ENCODE peak calls at places on chromosome 9, in seven cellular contexts. One of them, this sample, is unnamed. For H3K27me3 and H3K4me1, the result is how much of the 10 kb centered on the place peaks cover.

GRCh38 chr9:127838375-127839078 is 15.9 kb downstream of the ENG start:
- DNase-seq in cardiac muscle cell: no peak
- DNase-seq in H9: no peak
- DNase-seq in upper lobe of right lung: peak
- DNase-seq in GM23338: no peak
- DNase-seq in CD8-positive, alpha-beta T cell: no peak
- DNase-seq in astrocyte: peak
- DNase-seq in this sample: peak

GRCh38 chr9:75892168-75892901 is 1.9 kb downstream of the PCSK5 start:
- DNase-seq in cardiac muscle cell: peak
- DNase-seq in H9: peak
- DNase-seq in upper lobe of right lung: peak
- DNase-seq in GM23338: peak
- DNase-seq in CD8-positive, alpha-beta T cell: no peak
- DNase-seq in astrocyte: no peak
- DNase-seq in this sample: no peak

GRCh38 chr9:94472766-94473165 is 82.1 kb upstream of the PCAT7 start:
- DNase-seq in cardiac muscle cell: no peak
- DNase-seq in H9: no peak
- DNase-seq in upper lobe of right lung: no peak
- DNase-seq in GM23338: no peak
- DNase-seq in CD8-positive, alpha-beta T cell: no peak
- DNase-seq in astrocyte: peak
- DNase-seq in this sample: no peak

GRCh38 chr9:32413424-32413823 is 29.0 kb downstream of the ACO1 start:
- DNase-seq in cardiac muscle cell: no peak
- DNase-seq in H9: no peak
- DNase-seq in upper lobe of right lung: no peak
- DNase-seq in GM23338: no peak
- DNase-seq in CD8-positive, alpha-beta T cell: no peak
- DNase-seq in astrocyte: no peak
- DNase-seq in this sample: no peak

GRCh38 chr9:133581553-133582343 is 27.4 kb downstream of the FAM163B start:
- DNase-seq in cardiac muscle cell: no peak
- DNase-seq in H9: no peak
- DNase-seq in upper lobe of right lung: no peak
- DNase-seq in GM23338: no peak
- DNase-seq in CD8-positive, alpha-beta T cell: no peak
- DNase-seq in astrocyte: no peak
- DNase-seq in this sample: no peak

GRCh38 chr9:127886401-127886972 is 9.0 kb upstream of the AK1 start:
- DNase-seq in cardiac muscle cell: no peak
- DNase-seq in H9: no peak
- DNase-seq in upper lobe of right lung: peak
- DNase-seq in GM23338: no peak
- DNase-seq in CD8-positive, alpha-beta T cell: no peak
- DNase-seq in astrocyte: no peak
- DNase-seq in this sample: no peak

GRCh38 chr9:130446111-130446861 is 1.5 kb downstream of the ASS1 start:
- DNase-seq in cardiac muscle cell: peak
- DNase-seq in H9: no peak
- DNase-seq in upper lobe of right lung: peak
- DNase-seq in GM23338: peak
- DNase-seq in CD8-positive, alpha-beta T cell: no peak
- DNase-seq in astrocyte: peak
- DNase-seq in this sample: peak

GRCh38 chr9:4117835-4118610 is 181.8 kb downstream of the GLIS3 start:
- DNase-seq in cardiac muscle cell: no peak
- DNase-seq in H9: peak
- DNase-seq in upper lobe of right lung: peak
- DNase-seq in GM23338: peak
- DNase-seq in CD8-positive, alpha-beta T cell: peak
- DNase-seq in astrocyte: no peak
- DNase-seq in this sample: no peak

GRCh38 chr9:133125706-133126696 is 5.0 kb upstream of the RALGDS start:
- DNase-seq in cardiac muscle cell: no peak
- DNase-seq in H9: no peak
- DNase-seq in upper lobe of right lung: peak
- DNase-seq in GM23338: no peak
- DNase-seq in CD8-positive, alpha-beta T cell: no peak
- DNase-seq in astrocyte: peak
- DNase-seq in this sample: no peak

GRCh38 chr9:4324513-4324912 is 24.6 kb upstream of the GLIS3 start:
- DNase-seq in cardiac muscle cell: no peak
- DNase-seq in H9: no peak
- DNase-seq in upper lobe of right lung: no peak
- DNase-seq in GM23338: no peak
- DNase-seq in CD8-positive, alpha-beta T cell: no peak
- DNase-seq in astrocyte: peak
- DNase-seq in this sample: peak

GRCh38 chr9:37452611-37453010 is 12.6 kb downstream of the ZBTB5 start:
- DNase-seq in cardiac muscle cell: no peak
- DNase-seq in H9: no peak
- DNase-seq in upper lobe of right lung: no peak
- DNase-seq in GM23338: no peak
- DNase-seq in CD8-positive, alpha-beta T cell: no peak
- DNase-seq in astrocyte: no peak
- DNase-seq in this sample: no peak

GRCh38 chr9:127154390-127155191 is 32.2 kb upstream of the ANGPTL2 start:
- DNase-seq in cardiac muscle cell: no peak
- DNase-seq in H9: peak
- DNase-seq in upper lobe of right lung: peak
- DNase-seq in GM23338: no peak
- DNase-seq in CD8-positive, alpha-beta T cell: no peak
- DNase-seq in astrocyte: peak
- DNase-seq in this sample: peak

GRCh38 chr9:87684627-87685204 is 41.2 kb upstream of the CTSL start:
- DNase-seq in cardiac muscle cell: peak
- DNase-seq in H9: peak
- DNase-seq in upper lobe of right lung: no peak
- DNase-seq in GM23338: peak
- DNase-seq in CD8-positive, alpha-beta T cell: no peak
- DNase-seq in astrocyte: no peak
- DNase-seq in this sample: no peak

GRCh38 chr9:137403281-137403680 is 19.7 kb downstream of the EXD3 start:
- DNase-seq in cardiac muscle cell: no peak
- DNase-seq in H9: peak
- DNase-seq in upper lobe of right lung: no peak
- DNase-seq in GM23338: no peak
- DNase-seq in CD8-positive, alpha-beta T cell: no peak
- DNase-seq in astrocyte: no peak
- DNase-seq in this sample: no peak

GRCh38 chr9:36470891-36471290 is 70.8 kb upstream of the RNF38 start:
- DNase-seq in cardiac muscle cell: no peak
- DNase-seq in H9: no peak
- DNase-seq in upper lobe of right lung: peak
- DNase-seq in GM23338: no peak
- DNase-seq in CD8-positive, alpha-beta T cell: no peak
- DNase-seq in astrocyte: peak
- DNase-seq in this sample: no peak

GRCh38 chr9:110050925-110051355 is 157.0 kb downstream of the C9orf152 start:
- DNase-seq in cardiac muscle cell: no peak
- DNase-seq in H9: no peak
- DNase-seq in upper lobe of right lung: no peak
- DNase-seq in GM23338: no peak
- DNase-seq in CD8-positive, alpha-beta T cell: no peak
- DNase-seq in astrocyte: peak
- DNase-seq in this sample: no peak

GRCh38 chr9:130387905-130388304 is 56.9 kb upstream of the ASS1 start:
- DNase-seq in cardiac muscle cell: no peak
- DNase-seq in H9: no peak
- DNase-seq in upper lobe of right lung: no peak
- DNase-seq in GM23338: no peak
- DNase-seq in CD8-positive, alpha-beta T cell: no peak
- DNase-seq in astrocyte: no peak
- DNase-seq in this sample: no peak

GRCh38 chr9:74414325-74414724 is 82.8 kb upstream of the RORB start:
- DNase-seq in cardiac muscle cell: no peak
- DNase-seq in H9: no peak
- DNase-seq in upper lobe of right lung: no peak
- DNase-seq in GM23338: no peak
- DNase-seq in CD8-positive, alpha-beta T cell: no peak
- DNase-seq in astrocyte: no peak
- DNase-seq in this sample: no peak

GRCh38 chr9:131618785-131619184 is 73.5 kb downstream of the PRRT1B start:
- DNase-seq in cardiac muscle cell: no peak
- DNase-seq in H9: no peak
- DNase-seq in upper lobe of right lung: no peak
- DNase-seq in GM23338: no peak
- DNase-seq in CD8-positive, alpha-beta T cell: no peak
- DNase-seq in astrocyte: no peak
- DNase-seq in this sample: no peak

GRCh38 chr9:21747171-21747570 is 55.3 kb upstream of the MTAP start:
- DNase-seq in cardiac muscle cell: no peak
- DNase-seq in H9: no peak
- DNase-seq in upper lobe of right lung: no peak
- DNase-seq in GM23338: no peak
- DNase-seq in CD8-positive, alpha-beta T cell: no peak
- DNase-seq in astrocyte: peak
- DNase-seq in this sample: no peak

GRCh38 chr9:133163559-133164208 is at the start of gene GBGT1:
- DNase-seq in cardiac muscle cell: peak
- DNase-seq in H9: peak
- DNase-seq in upper lobe of right lung: peak
- DNase-seq in GM23338: peak
- DNase-seq in CD8-positive, alpha-beta T cell: no peak
- DNase-seq in astrocyte: no peak
- DNase-seq in this sample: no peak

GRCh38 chr9:127723450-127723849 is 7.6 kb downstream of the TTC16 start:
- DNase-seq in cardiac muscle cell: no peak
- DNase-seq in H9: no peak
- DNase-seq in upper lobe of right lung: no peak
- DNase-seq in GM23338: no peak
- DNase-seq in CD8-positive, alpha-beta T cell: no peak
- DNase-seq in astrocyte: peak
- DNase-seq in this sample: no peak

GRCh38 chr9:92642041-92642451 is 27.9 kb downstream of the IPPK start:
- DNase-seq in cardiac muscle cell: no peak
- DNase-seq in H9: peak
- DNase-seq in upper lobe of right lung: no peak
- DNase-seq in GM23338: no peak
- DNase-seq in CD8-positive, alpha-beta T cell: no peak
- DNase-seq in astrocyte: no peak
- DNase-seq in this sample: no peak

GRCh38 chr9:21555911-21556310 is 73.8 kb upstream of the IFNE start:
- DNase-seq in cardiac muscle cell: no peak
- DNase-seq in H9: no peak
- DNase-seq in upper lobe of right lung: no peak
- DNase-seq in GM23338: no peak
- DNase-seq in CD8-positive, alpha-beta T cell: no peak
- DNase-seq in astrocyte: peak
- DNase-seq in this sample: no peak

GRCh38 chr9:137972988-137973470 is 95.4 kb downstream of the CACNA1B start:
- DNase-seq in cardiac muscle cell: no peak
- DNase-seq in H9: no peak
- DNase-seq in upper lobe of right lung: peak
- DNase-seq in GM23338: no peak
- DNase-seq in CD8-positive, alpha-beta T cell: no peak
- DNase-seq in astrocyte: no peak
- DNase-seq in this sample: no peak

DNA sequence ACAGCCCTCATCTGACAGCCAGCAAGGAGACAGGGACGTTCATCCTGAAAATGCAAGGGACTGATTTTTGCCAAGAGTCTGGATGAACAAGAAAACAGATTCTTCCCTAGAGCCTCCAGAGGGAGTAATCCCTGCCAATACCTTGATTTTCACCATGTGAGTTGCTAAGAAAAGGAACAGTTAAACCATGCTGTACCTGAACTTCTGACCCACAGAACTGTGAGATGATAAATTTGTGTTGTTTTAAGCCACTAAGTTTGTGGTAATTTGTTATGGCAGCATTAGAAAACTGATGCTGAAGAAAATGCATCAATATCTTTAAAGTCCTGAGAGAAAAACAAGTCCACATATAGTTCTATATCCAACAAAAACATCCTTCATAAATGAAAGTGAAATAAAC is 153.9 kb upstream of the ADAMTSL1 start:
- DNase-seq in cardiac muscle cell: no peak
- DNase-seq in H9: no peak
- DNase-seq in upper lobe of right lung: no peak
- DNase-seq in GM23338: peak
- DNase-seq in CD8-positive, alpha-beta T cell: no peak
- DNase-seq in astrocyte: no peak
- DNase-seq in this sample: no peak
- TF ChIP-seq CTCF in cardiac muscle cell: peak
- TF ChIP-seq CTCF in H9: no peak
- TF ChIP-seq CTCF in upper lobe of right lung: no peak
- TF ChIP-seq CTCF in GM23338: no peak
- TF ChIP-seq CTCF in CD8-positive, alpha-beta T cell: no peak
- TF ChIP-seq CTCF in astrocyte: no peak
- TF ChIP-seq CTCF in this sample: no peak

GRCh38 chr9:134968011-134968822 is 50.5 kb upstream of the FCN1 start:
- DNase-seq in cardiac muscle cell: peak
- DNase-seq in H9: no peak
- DNase-seq in upper lobe of right lung: peak
- DNase-seq in GM23338: peak
- DNase-seq in CD8-positive, alpha-beta T cell: no peak
- DNase-seq in astrocyte: peak
- DNase-seq in this sample: no peak
- H3K27me3 ChIP-seq in cardiac muscle cell: under half
- H3K27me3 ChIP-seq in H9: under half
- H3K27me3 ChIP-seq in upper lobe of right lung: under half
- H3K27me3 ChIP-seq in GM23338: under half
- H3K27me3 ChIP-seq in CD8-positive, alpha-beta T cell: under half
- H3K27me3 ChIP-seq in astrocyte: under half
- H3K27me3 ChIP-seq in this sample: under half

GRCh38 chr9:91197232-91198181 is 164.2 kb downstream of the AUH start:
- DNase-seq in cardiac muscle cell: no peak
- DNase-seq in H9: no peak
- DNase-seq in upper lobe of right lung: no peak
- DNase-seq in GM23338: peak
- DNase-seq in CD8-positive, alpha-beta T cell: no peak
- DNase-seq in astrocyte: peak
- DNase-seq in this sample: peak
- H3K4me1 ChIP-seq in cardiac muscle cell: under half
- H3K4me1 ChIP-seq in H9: under half
- H3K4me1 ChIP-seq in upper lobe of right lung: half or more
- H3K4me1 ChIP-seq in GM23338: under half
- H3K4me1 ChIP-seq in CD8-positive, alpha-beta T cell: under half
- H3K4me1 ChIP-seq in astrocyte: under half
- H3K4me1 ChIP-seq in this sample: under half

GRCh38 chr9:136343884-136344269 is 16.5 kb downstream of the GPSM1 start:
- DNase-seq in cardiac muscle cell: no peak
- DNase-seq in H9: no peak
- DNase-seq in upper lobe of right lung: no peak
- DNase-seq in GM23338: no peak
- DNase-seq in CD8-positive, alpha-beta T cell: no peak
- DNase-seq in astrocyte: no peak
- DNase-seq in this sample: no peak

GRCh38 chr9:136344544-136345280 is 17.4 kb downstream of the GPSM1 start:
- DNase-seq in cardiac muscle cell: no peak
- DNase-seq in H9: no peak
- DNase-seq in upper lobe of right lung: no peak
- DNase-seq in GM23338: no peak
- DNase-seq in CD8-positive, alpha-beta T cell: no peak
- DNase-seq in astrocyte: no peak
- DNase-seq in this sample: no peak

GRCh38 chr9:136346157-136346481 is 17.4 kb downstream of the DNLZ start:
- DNase-seq in cardiac muscle cell: no peak
- DNase-seq in H9: no peak
- DNase-seq in upper lobe of right lung: no peak
- DNase-seq in GM23338: no peak
- DNase-seq in CD8-positive, alpha-beta T cell: no peak
- DNase-seq in astrocyte: no peak
- DNase-seq in this sample: no peak

GRCh38 chr9:136346927-136347465 is 16.5 kb downstream of the DNLZ start:
- DNase-seq in cardiac muscle cell: no peak
- DNase-seq in H9: no peak
- DNase-seq in upper lobe of right lung: no peak
- DNase-seq in GM23338: no peak
- DNase-seq in CD8-positive, alpha-beta T cell: no peak
- DNase-seq in astrocyte: no peak
- DNase-seq in this sample: no peak

GRCh38 chr9:136345281-136346156 is 18.0 kb downstream of the DNLZ start:
- DNase-seq in cardiac muscle cell: peak
- DNase-seq in H9: peak
- DNase-seq in upper lobe of right lung: peak
- DNase-seq in GM23338: peak
- DNase-seq in CD8-positive, alpha-beta T cell: no peak
- DNase-seq in astrocyte: no peak
- DNase-seq in this sample: peak
- TF ChIP-seq CTCF in cardiac muscle cell: peak
- TF ChIP-seq CTCF in H9: peak
- TF ChIP-seq CTCF in upper lobe of right lung: peak
- TF ChIP-seq CTCF in GM23338: peak
- TF ChIP-seq CTCF in CD8-positive, alpha-beta T cell: no peak
- TF ChIP-seq CTCF in astrocyte: no peak
- TF ChIP-seq CTCF in this sample: peak